ENCODE peak calls at places on chromosomes 12 and 14, in five cellular contexts. One of them, this sample, is unnamed.

GRCh38 chr12:122421263-122421814 is 1.1 kb downstream of the CLIP1 start:
- DNase-seq in left ventricle myocardium inferior: peak
- DNase-seq in CD8-positive, alpha-beta memory T cell: no peak
- DNase-seq in NCI-H2171: peak
- DNase-seq in stomach: peak
- DNase-seq in this sample: peak

GRCh38 chr12:52279683-52280318 is 5.4 kb downstream of the KRT86 start:
- DNase-seq in left ventricle myocardium inferior: no peak
- DNase-seq in CD8-positive, alpha-beta memory T cell: no peak
- DNase-seq in NCI-H2171: no peak
- DNase-seq in stomach: peak
- DNase-seq in this sample: peak

GRCh38 chr12:96143827-96144226 is 50.3 kb upstream of the ELK3 start:
- DNase-seq in left ventricle myocardium inferior: no peak
- DNase-seq in CD8-positive, alpha-beta memory T cell: no peak
- DNase-seq in NCI-H2171: no peak
- DNase-seq in stomach: no peak
- DNase-seq in this sample: no peak

GRCh38 chr14:23433457-23433856 is 2.0 kb downstream of the MYH7 start:
- DNase-seq in left ventricle myocardium inferior: no peak
- DNase-seq in CD8-positive, alpha-beta memory T cell: no peak
- DNase-seq in NCI-H2171: no peak
- DNase-seq in stomach: no peak
- DNase-seq in this sample: no peak

GRCh38 chr12:45234134-45234865 is 18.4 kb downstream of the ANO6 start:
- DNase-seq in left ventricle myocardium inferior: no peak
- DNase-seq in CD8-positive, alpha-beta memory T cell: no peak
- DNase-seq in NCI-H2171: no peak
- DNase-seq in stomach: no peak
- DNase-seq in this sample: peak

GRCh38 chr12:41739066-41739465 is 405.6 kb downstream of the GXYLT1 start:
- DNase-seq in left ventricle myocardium inferior: no peak
- DNase-seq in CD8-positive, alpha-beta memory T cell: no peak
- DNase-seq in NCI-H2171: no peak
- DNase-seq in stomach: no peak
- DNase-seq in this sample: no peak

GRCh38 chr12:84636801-84637285 is 275.8 kb downstream of the SLC6A15 start:
- DNase-seq in left ventricle myocardium inferior: no peak
- DNase-seq in CD8-positive, alpha-beta memory T cell: no peak
- DNase-seq in NCI-H2171: no peak
- DNase-seq in stomach: no peak
- DNase-seq in this sample: peak

GRCh38 chr12:53251477-53252348 is 16.4 kb upstream of the ESPL1 start:
- DNase-seq in left ventricle myocardium inferior: peak
- DNase-seq in CD8-positive, alpha-beta memory T cell: peak
- DNase-seq in NCI-H2171: peak
- DNase-seq in stomach: peak
- DNase-seq in this sample: peak

GRCh38 chr14:54643696-54644176 is 76.8 kb downstream of the SAMD4A start:
- DNase-seq in left ventricle myocardium inferior: no peak
- DNase-seq in CD8-positive, alpha-beta memory T cell: no peak
- DNase-seq in NCI-H2171: no peak
- DNase-seq in stomach: no peak
- DNase-seq in this sample: no peak

GRCh38 chr12:107593713-107594381 is 91.8 kb upstream of the PWP1 start:
- DNase-seq in left ventricle myocardium inferior: no peak
- DNase-seq in CD8-positive, alpha-beta memory T cell: no peak
- DNase-seq in NCI-H2171: no peak
- DNase-seq in stomach: no peak
- DNase-seq in this sample: no peak

GRCh38 chr12:80837342-80837978 is 100.3 kb downstream of the LIN7A start:
- DNase-seq in left ventricle myocardium inferior: no peak
- DNase-seq in CD8-positive, alpha-beta memory T cell: no peak
- DNase-seq in NCI-H2171: peak
- DNase-seq in stomach: no peak
- DNase-seq in this sample: peak

GRCh38 chr12:72677187-72677586 is 405.0 kb downstream of the TRHDE start:
- DNase-seq in left ventricle myocardium inferior: no peak
- DNase-seq in CD8-positive, alpha-beta memory T cell: no peak
- DNase-seq in NCI-H2171: no peak
- DNase-seq in stomach: no peak
- DNase-seq in this sample: no peak

GRCh38 chr12:48901278-48901677 is 24.0 kb downstream of the FKBP11 start:
- DNase-seq in left ventricle myocardium inferior: no peak
- DNase-seq in CD8-positive, alpha-beta memory T cell: no peak
- DNase-seq in NCI-H2171: no peak
- DNase-seq in stomach: no peak
- DNase-seq in this sample: peak

GRCh38 chr14:91317381-91318313 is 73.1 kb upstream of the GPR68 start:
- DNase-seq in left ventricle myocardium inferior: peak
- DNase-seq in CD8-positive, alpha-beta memory T cell: peak
- DNase-seq in NCI-H2171: no peak
- DNase-seq in stomach: peak
- DNase-seq in this sample: no peak

GRCh38 chr14:51182166-51182565 is 57.9 kb upstream of the TMX1 start:
- DNase-seq in left ventricle myocardium inferior: no peak
- DNase-seq in CD8-positive, alpha-beta memory T cell: no peak
- DNase-seq in NCI-H2171: no peak
- DNase-seq in stomach: no peak
- DNase-seq in this sample: no peak

GRCh38 chr12:6964605-6965025 is 5.8 kb downstream of the PHB2 start:
- DNase-seq in left ventricle myocardium inferior: no peak
- DNase-seq in CD8-positive, alpha-beta memory T cell: no peak
- DNase-seq in NCI-H2171: peak
- DNase-seq in stomach: no peak
- DNase-seq in this sample: no peak

GRCh38 chr14:51028851-51029754 is 65.8 kb downstream of the TRIM9 start:
- DNase-seq in left ventricle myocardium inferior: no peak
- DNase-seq in CD8-positive, alpha-beta memory T cell: no peak
- DNase-seq in NCI-H2171: peak
- DNase-seq in stomach: no peak
- DNase-seq in this sample: peak

GRCh38 chr12:6891637-6892036 is 13.0 kb upstream of the LRRC23 start:
- DNase-seq in left ventricle myocardium inferior: no peak
- DNase-seq in CD8-positive, alpha-beta memory T cell: no peak
- DNase-seq in NCI-H2171: peak
- DNase-seq in stomach: no peak
- DNase-seq in this sample: no peak

GRCh38 chr12:4320287-4320858 is 640 bp upstream of the TIGAR start:
- DNase-seq in left ventricle myocardium inferior: no peak
- DNase-seq in CD8-positive, alpha-beta memory T cell: no peak
- DNase-seq in NCI-H2171: no peak
- DNase-seq in stomach: no peak
- DNase-seq in this sample: no peak

GRCh38 chr14:34081126-34081575 is 130.3 kb upstream of the EGLN3 start:
- DNase-seq in left ventricle myocardium inferior: no peak
- DNase-seq in CD8-positive, alpha-beta memory T cell: no peak
- DNase-seq in NCI-H2171: no peak
- DNase-seq in stomach: no peak
- DNase-seq in this sample: peak

GRCh38 chr14:22438742-22439141 is 150.3 kb downstream of the DAD1 start:
- DNase-seq in left ventricle myocardium inferior: no peak
- DNase-seq in CD8-positive, alpha-beta memory T cell: no peak
- DNase-seq in NCI-H2171: peak
- DNase-seq in stomach: no peak
- DNase-seq in this sample: no peak

GRCh38 chr12:107322063-107322462 is 228.7 kb upstream of the CRY1 start:
- DNase-seq in left ventricle myocardium inferior: no peak
- DNase-seq in CD8-positive, alpha-beta memory T cell: peak
- DNase-seq in NCI-H2171: no peak
- DNase-seq in stomach: no peak
- DNase-seq in this sample: no peak

GRCh38 chr12:118981285-118982201 is at the start of gene SRRM4:
- DNase-seq in left ventricle myocardium inferior: no peak
- DNase-seq in CD8-positive, alpha-beta memory T cell: no peak
- DNase-seq in NCI-H2171: peak
- DNase-seq in stomach: peak
- DNase-seq in this sample: no peak

GRCh38 chr12:122602456-122602855 is 75.4 kb downstream of the KNTC1 start:
- DNase-seq in left ventricle myocardium inferior: no peak
- DNase-seq in CD8-positive, alpha-beta memory T cell: no peak
- DNase-seq in NCI-H2171: no peak
- DNase-seq in stomach: no peak
- DNase-seq in this sample: no peak

GRCh38 chr12:63075376-63076000 is 75.5 kb downstream of the AVPR1A start:
- DNase-seq in left ventricle myocardium inferior: no peak
- DNase-seq in CD8-positive, alpha-beta memory T cell: no peak
- DNase-seq in NCI-H2171: no peak
- DNase-seq in stomach: no peak
- DNase-seq in this sample: no peak

GRCh38 chr12:53327435-53328042 is 6.1 kb upstream of the AAAS start:
- DNase-seq in left ventricle myocardium inferior: no peak
- DNase-seq in CD8-positive, alpha-beta memory T cell: no peak
- DNase-seq in NCI-H2171: no peak
- DNase-seq in stomach: no peak
- DNase-seq in this sample: peak

GRCh38 chr14:102508774-102509743 is 517 bp downstream of the ANKRD9 start:
- DNase-seq in left ventricle myocardium inferior: peak
- DNase-seq in CD8-positive, alpha-beta memory T cell: peak
- DNase-seq in NCI-H2171: peak
- DNase-seq in stomach: peak
- DNase-seq in this sample: peak

GRCh38 chr12:60333461-60333860 is 737.6 kb downstream of the SLC16A7 start:
- DNase-seq in left ventricle myocardium inferior: no peak
- DNase-seq in CD8-positive, alpha-beta memory T cell: no peak
- DNase-seq in NCI-H2171: no peak
- DNase-seq in stomach: no peak
- DNase-seq in this sample: peak

GRCh38 chr12:89707992-89708792 is 446 bp downstream of the ATP2B1 start:
- DNase-seq in left ventricle myocardium inferior: peak
- DNase-seq in CD8-positive, alpha-beta memory T cell: peak
- DNase-seq in NCI-H2171: no peak
- DNase-seq in stomach: peak
- DNase-seq in this sample: peak

GRCh38 chr12:128940974-128941373 is 87.7 kb downstream of the GLT1D1 start:
- DNase-seq in left ventricle myocardium inferior: no peak
- DNase-seq in CD8-positive, alpha-beta memory T cell: no peak
- DNase-seq in NCI-H2171: no peak
- DNase-seq in stomach: no peak
- DNase-seq in this sample: no peak